ENCODE peak calls at places on chromosome 7, in nine cellular contexts. X, U, R, Z, A, K, G, E and B are unnamed samples.

GRCh38 chr7:30929686-30930085 is 18.0 kb downstream of the AQP1 start:
- DNase-seq in X (no peak), U (no peak), R (no peak), Z (no peak), A (peak), K (no peak), G (no peak), E (no peak), B (no peak)

GRCh38 chr7:114806590-114807167 is 115.2 kb upstream of the MDFIC start:
- DNase-seq in X (no peak), U (no peak), R (no peak), Z (no peak), A (no peak), K (no peak), G (no peak), E (no peak), B (no peak)

GRCh38 chr7:107946451-107946850 is 55.5 kb downstream of the DLD start:
- DNase-seq in X (peak), U (no peak), R (no peak), Z (no peak), A (no peak), K (no peak), G (no peak), E (no peak), B (no peak)

GRCh38 chr7:155349601-155350331 is 52.1 kb downstream of the INSIG1 start:
- DNase-seq in X (peak), U (no peak), R (no peak), Z (no peak), A (no peak), K (peak), G (no peak), E (no peak), B (no peak)

GRCh38 chr7:130145424-130146106 is 59.6 kb downstream of the TMEM209 start:
- DNase-seq in X (no peak), U (no peak), R (no peak), Z (no peak), A (no peak), K (no peak), G (no peak), E (no peak), B (no peak)

GRCh38 chr7:102983602-102984001 is 70.8 kb downstream of the LRRC17 start:
- DNase-seq in X (no peak), U (no peak), R (no peak), Z (no peak), A (no peak), K (no peak), G (no peak), E (no peak), B (no peak)

GRCh38 chr7:25359471-25360059 is 131.3 kb upstream of the NPVF start:
- DNase-seq in X (peak), U (no peak), R (no peak), Z (no peak), A (no peak), K (no peak), G (peak), E (no peak), B (no peak)

GRCh38 chr7:85065306-85065705 is 121.5 kb downstream of the SEMA3D start:
- DNase-seq in X (peak), U (no peak), R (no peak), Z (no peak), A (no peak), K (no peak), G (no peak), E (no peak), B (no peak)

GRCh38 chr7:14604606-14605005 is 297.9 kb downstream of the DGKB start:
- DNase-seq in X (peak), U (no peak), R (no peak), Z (no peak), A (no peak), K (no peak), G (no peak), E (no peak), B (no peak)

GRCh38 chr7:157337316-157338149 is 729 bp downstream of the DNAJB6 start:
- DNase-seq in X (peak), U (peak), R (peak), Z (no peak), A (peak), K (peak), G (peak), E (no peak), B (no peak)

GRCh38 chr7:50307368-50308012 is 3.0 kb downstream of the IKZF1 start:
- DNase-seq in X (no peak), U (peak), R (no peak), Z (no peak), A (no peak), K (no peak), G (no peak), E (no peak), B (no peak)

GRCh38 chr7:83633516-83633915 is 15.4 kb downstream of the SEMA3E start:
- DNase-seq in X (no peak), U (no peak), R (no peak), Z (no peak), A (no peak), K (no peak), G (no peak), E (no peak), B (no peak)